ENCODE peak calls at places on chromosome 13, in seven cellular contexts. R, V, Q, I, W, B and Z are unnamed samples.

GRCh38 chr13:77919351-77920294 is 992 bp upstream of the EDNRB start:
- DNase-seq in R (no peak), I (no peak), B (no peak), V (peak; percentile 48), W (peak; percentile 43), Q (peak; percentile 54), Z (peak; percentile 3)

GRCh38 chr13:28314879-28315278 is 176.5 kb downstream of the PAN3 start:
- DNase-seq in W (no peak), Q (no peak), V (no peak), B (no peak), R (no peak), I (no peak), Z (no peak)

GRCh38 chr13:32695602-32696250 is 109.5 kb downstream of the PDS5B start:
- DNase-seq in I (no peak), B (no peak), R (no peak), V (no peak), Q (no peak), W (no peak), Z (no peak)

GRCh38 chr13:48977973-48978372 is 2.3 kb downstream of the FNDC3A start:
- DNase-seq in V (peak; percentile 55), I (peak; percentile 36), R (peak; percentile 24), Q (no peak), B (peak; percentile 24), W (no peak), Z (no peak)

GRCh38 chr13:32660227-32660626 is 74.0 kb downstream of the PDS5B start:
- DNase-seq in I (no peak), Q (no peak), B (no peak), W (no peak), R (no peak), V (no peak), Z (no peak)

GRCh38 chr13:92074658-92075057 is 676.2 kb downstream of the GPC5 start:
- DNase-seq in Q (no peak), B (no peak), V (no peak), W (peak; percentile 14), I (no peak), R (peak; percentile 10), Z (no peak)

GRCh38 chr13:50309872-50310594 is 294.8 kb downstream of the KCNRG start:
- DNase-seq in Q (no peak), V (no peak), R (no peak), B (no peak), I (no peak), W (no peak), Z (no peak)

GRCh38 chr13:35225582-35225981 is 250.9 kb downstream of the MAB21L1 start:
- DNase-seq in W (no peak), Q (no peak), I (no peak), B (no peak), V (no peak), R (no peak), Z (no peak)

GRCh38 chr13:60590775-60591174 is 193.8 kb downstream of the TDRD3 start:
- DNase-seq in B (no peak), I (peak; percentile 60), W (no peak), Q (no peak), V (peak; percentile 24), R (no peak), Z (no peak)

GRCh38 chr13:59914556-59914955 is 249.2 kb downstream of the DIAPH3 start:
- DNase-seq in W (no peak), I (peak; percentile 57), Q (no peak), B (no peak), V (peak; percentile 10), R (no peak), Z (no peak)

GRCh38 chr13:46598140-46598819 is 45.3 kb downstream of the LRCH1 start:
- DNase-seq in R (no peak), V (no peak), W (peak; percentile 14), Q (no peak), B (no peak), I (no peak), Z (no peak)

GRCh38 chr13:102680133-102680717 is 14.6 kb downstream of the METTL21C start:
- DNase-seq in I (no peak), W (no peak), V (no peak), B (no peak), Q (no peak), R (no peak), Z (no peak)

GRCh38 chr13:99464441-99464949 is 36.8 kb upstream of the TM9SF2 start:
- DNase-seq in W (no peak), R (no peak), I (peak; percentile 74), Q (no peak), V (peak; percentile 49), B (peak; percentile 24), Z (no peak)

GRCh38 chr13:95536629-95537241 is 15.8 kb upstream of the CLDN10 start:
- DNase-seq in Q (no peak), I (peak; percentile 34), B (no peak), R (no peak), W (no peak), V (peak; percentile 47), Z (no peak)

GRCh38 chr13:41645313-41645712 is 188.0 kb downstream of the RGCC start:
- DNase-seq in V (peak; percentile 89), Q (peak; percentile 50), B (no peak), I (peak; percentile 97), W (no peak), R (no peak), Z (no peak)

GRCh38 chr13:43411741-43412140 is 375.0 kb downstream of the ENOX1 start:
- DNase-seq in R (no peak), B (no peak), W (no peak), I (no peak), V (no peak), Q (no peak), Z (no peak)

GRCh38 chr13:99737456-99737855 is 234.1 kb downstream of the ZIC5 start:
- DNase-seq in W (no peak), R (no peak), V (no peak), Q (no peak), I (no peak), B (no peak), Z (no peak)

DNA sequence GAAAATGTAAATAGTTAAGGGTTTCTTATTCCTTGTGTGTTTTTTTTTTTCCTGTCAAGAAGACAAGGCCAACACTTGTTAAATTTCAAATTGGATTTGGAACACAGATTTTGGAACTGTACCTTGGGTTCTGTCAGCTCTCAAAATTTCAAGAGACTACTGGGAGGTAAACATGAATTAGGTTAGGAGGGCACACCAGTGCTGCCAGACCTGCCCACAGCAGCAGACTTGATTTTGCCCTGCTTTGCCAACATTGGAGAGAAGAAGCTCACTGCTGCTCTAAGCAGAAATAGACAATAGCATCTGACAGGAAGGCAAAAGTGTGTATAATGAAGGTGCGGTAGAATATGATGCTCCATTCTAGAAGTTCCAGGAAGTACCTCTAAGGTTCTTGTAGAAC is 121.7 kb downstream of the NHLRC3 start:
- DNase-seq in I (no peak), Q (no peak), V (no peak), R (no peak), B (no peak), W (no peak), Z (no peak)
- TF ChIP-seq CTCF in I (no peak), Q (no peak), V (no peak), R (no peak), B (no peak), W (no peak), Z (no peak)

DNA sequence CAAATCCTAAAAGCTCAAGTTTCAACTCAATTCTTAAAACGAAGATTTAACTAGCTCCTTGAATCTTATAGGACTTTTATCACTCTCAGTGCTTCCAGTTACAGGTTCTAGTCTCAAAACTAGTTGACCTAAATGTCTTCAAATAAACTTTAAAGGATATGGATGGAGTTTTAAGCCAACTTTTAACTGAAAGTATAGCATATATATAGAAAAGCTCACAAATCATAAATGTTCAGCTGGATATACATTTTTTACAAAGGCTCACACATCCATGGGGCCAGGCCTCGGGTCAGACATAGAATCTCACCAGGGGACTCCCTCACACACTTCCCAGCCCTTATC is 47.1 kb upstream of the ARHGEF7 start:
- DNase-seq in W (no peak), V (no peak), I (no peak), B (no peak), R (no peak), Q (no peak), Z (no peak)
- TF ChIP-seq CTCF in W (peak; percentile 29), V (no peak), I (no peak), B (no peak), R (no peak), Q (peak; percentile 2), Z (peak; percentile 67)

GRCh38 chr13:20720499-20720898 is 17.0 kb downstream of the IL17D start:
- DNase-seq in W (no peak), V (no peak), Q (no peak), R (no peak), I (no peak), B (no peak), Z (no peak)

GRCh38 chr13:20718958-20719566 is 15.6 kb downstream of the IL17D start:
- DNase-seq in R (no peak), V (no peak), I (no peak), Q (no peak), W (no peak), B (no peak), Z (no peak)

GRCh38 chr13:20719783-20720182 is 16.3 kb downstream of the IL17D start:
- DNase-seq in B (no peak), R (no peak), I (no peak), V (no peak), W (no peak), Q (no peak), Z (no peak)

GRCh38 chr13:20721058-20721453 is 17.6 kb downstream of the IL17D start:
- DNase-seq in Q (no peak), V (no peak), B (no peak), W (no peak), R (no peak), I (no peak), Z (no peak)

GRCh38 chr13:20721454-20722357 is 18.2 kb downstream of the IL17D start:
- DNase-seq in V (peak; percentile 64), R (no peak), B (no peak), W (peak; percentile 41), Q (no peak), I (peak; percentile 34), Z (peak; percentile 66)
- TF ChIP-seq CTCF in V (no peak), R (no peak), B (no peak), W (no peak), Q (no peak), I (no peak), Z (no peak)

GRCh38 chr13:75364131-75364713 is 117.7 kb downstream of the TBC1D4 start:
- DNase-seq in R (no peak), V (no peak), W (no peak), Q (no peak), I (no peak), B (no peak), Z (no peak)

GRCh38 chr13:75366380-75367280 is 115.3 kb downstream of the TBC1D4 start:
- DNase-seq in B (no peak), W (no peak), R (no peak), I (no peak), V (no peak), Q (no peak), Z (no peak)

GRCh38 chr13:75363371-75363770 is 118.6 kb downstream of the TBC1D4 start:
- DNase-seq in W (no peak), V (no peak), I (no peak), Q (no peak), B (no peak), R (no peak), Z (peak; percentile 16)

GRCh38 chr13:75368167-75368566 is 113.8 kb downstream of the TBC1D4 start:
- DNase-seq in I (peak; percentile 80), R (no peak), W (no peak), B (no peak), V (peak; percentile 95), Q (no peak), Z (peak; percentile 10)

DNA sequence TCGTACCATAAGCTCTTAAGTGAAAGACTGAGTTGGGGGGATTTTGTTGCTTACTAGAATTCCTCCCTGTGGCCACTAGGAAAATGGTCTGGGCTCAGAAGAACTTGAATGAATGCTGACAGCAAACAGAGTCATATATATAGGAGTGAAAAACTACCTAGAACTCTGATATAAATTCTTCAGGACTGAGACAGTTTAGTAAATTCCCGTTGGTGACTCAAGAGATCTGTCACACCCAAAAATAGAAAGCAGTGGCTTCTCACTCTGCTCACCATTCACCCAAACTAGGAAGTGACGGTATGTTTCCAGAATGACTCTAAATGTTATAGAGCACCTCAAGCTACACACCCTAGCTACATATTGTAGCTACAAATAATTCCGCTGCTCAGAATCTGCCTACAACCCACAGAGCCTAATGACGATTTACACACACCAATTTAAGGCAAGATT is 116.2 kb downstream of the TBC1D4 start:
- DNase-seq in V (peak; percentile 83), Q (no peak), I (peak; percentile 69), W (no peak), R (peak; percentile 69), B (peak; percentile 64), Z (peak; percentile 51)
- TF ChIP-seq CTCF in V (peak; percentile 19), Q (no peak), I (peak; percentile 21), W (no peak), R (no peak), B (no peak), Z (no peak)